ENCODE peak calls at places on chromosomes 12 and 14, in five cellular contexts. E, B, X, S and O are unnamed samples.

GRCh38 chr12:91333966-91334365 is 151.3 kb upstream of the DCN start:
- DNase-seq in E (no peak), B (no peak), X (no peak), S (no peak), O (no peak)

GRCh38 chr12:92914170-92914569 is 14.9 kb downstream of the EEA1 start:
- DNase-seq in E (no peak), B (no peak), X (no peak), S (no peak), O (no peak)

GRCh38 chr12:114733919-114734318 is 49.9 kb upstream of the TBX3 start:
- DNase-seq in E (no peak), B (no peak), X (no peak), S (no peak), O (no peak)

GRCh38 chr12:72134934-72135333 is 137.2 kb upstream of the TRHDE start:
- DNase-seq in E (no peak), B (no peak), X (no peak), S (no peak), O (no peak)

GRCh38 chr12:28424965-28425364 is 234.7 kb downstream of the CCDC91 start:
- DNase-seq in E (no peak), B (peak), X (no peak), S (no peak), O (no peak)

GRCh38 chr12:121139301-121139700 is 6.6 kb downstream of the P2RX7 start:
- DNase-seq in E (no peak), B (no peak), X (no peak), S (no peak), O (no peak)

GRCh38 chr14:59101441-59101840 is 87.0 kb upstream of the DAAM1 start:
- DNase-seq in E (no peak), B (no peak), X (no peak), S (no peak), O (no peak)

GRCh38 chr14:52692248-52692962 is 3.0 kb downstream of the ERO1A start:
- DNase-seq in E (no peak), B (no peak), X (no peak), S (no peak), O (no peak)

GRCh38 chr14:36162267-36162666 is 14.3 kb downstream of the PTCSC3 start:
- DNase-seq in E (no peak), B (no peak), X (no peak), S (no peak), O (no peak)

GRCh38 chr14:57498035-57498434 is 4.4 kb upstream of the CCDC198 start:
- DNase-seq in E (no peak), B (no peak), X (no peak), S (no peak), O (no peak)

GRCh38 chr14:57498659-57499058 is 5.0 kb upstream of the CCDC198 start:
- DNase-seq in E (no peak), B (no peak), X (no peak), S (no peak), O (no peak)

GRCh38 chr14:57492859-57493258 is 798 bp downstream of the CCDC198 start:
- DNase-seq in E (no peak), B (peak), X (no peak), S (no peak), O (peak)

GRCh38 chr14:57495409-57495808 is 1.8 kb upstream of the CCDC198 start:
- DNase-seq in E (no peak), B (no peak), X (no peak), S (no peak), O (no peak)

DNA sequence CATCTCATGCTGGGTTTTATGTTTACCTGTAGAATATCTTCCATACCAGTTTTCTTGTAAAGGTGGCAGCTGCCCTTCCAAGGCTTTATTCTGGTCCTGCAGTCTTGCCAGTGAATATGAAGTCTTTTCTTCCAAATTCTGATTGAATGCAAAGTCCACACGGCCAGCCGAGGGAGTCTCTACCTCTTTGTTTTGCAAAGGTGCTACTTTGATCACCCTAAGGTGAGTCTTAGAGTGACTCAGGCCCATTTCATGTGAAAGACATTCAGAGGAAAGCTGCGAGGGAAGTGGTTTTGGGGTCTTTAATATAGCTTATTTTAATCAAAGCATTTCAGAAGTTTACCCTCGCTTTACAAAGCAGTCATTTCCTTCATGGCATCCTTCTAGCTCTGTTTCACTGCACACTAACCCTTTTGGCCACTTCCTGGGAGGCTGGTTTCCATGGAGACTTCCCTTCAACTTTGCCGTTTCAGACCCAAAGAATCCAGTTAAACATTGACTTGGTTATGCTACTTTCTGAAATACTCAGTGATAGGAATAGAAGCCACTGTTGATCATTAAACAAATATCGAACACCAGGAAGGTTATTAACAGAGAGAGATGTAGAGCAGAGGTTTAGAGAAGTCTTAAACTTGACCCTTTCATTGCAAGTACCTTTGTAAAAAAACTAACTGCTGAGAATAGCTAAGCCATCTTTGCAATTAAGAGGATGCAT is at the start of gene CCDC198:
- DNase-seq in E (no peak), B (peak), X (peak), S (no peak), O (no peak)
- TF ChIP-seq SUZ12 in E (no peak), B (no peak), X (no peak), S (no peak), O (no peak)

DNA sequence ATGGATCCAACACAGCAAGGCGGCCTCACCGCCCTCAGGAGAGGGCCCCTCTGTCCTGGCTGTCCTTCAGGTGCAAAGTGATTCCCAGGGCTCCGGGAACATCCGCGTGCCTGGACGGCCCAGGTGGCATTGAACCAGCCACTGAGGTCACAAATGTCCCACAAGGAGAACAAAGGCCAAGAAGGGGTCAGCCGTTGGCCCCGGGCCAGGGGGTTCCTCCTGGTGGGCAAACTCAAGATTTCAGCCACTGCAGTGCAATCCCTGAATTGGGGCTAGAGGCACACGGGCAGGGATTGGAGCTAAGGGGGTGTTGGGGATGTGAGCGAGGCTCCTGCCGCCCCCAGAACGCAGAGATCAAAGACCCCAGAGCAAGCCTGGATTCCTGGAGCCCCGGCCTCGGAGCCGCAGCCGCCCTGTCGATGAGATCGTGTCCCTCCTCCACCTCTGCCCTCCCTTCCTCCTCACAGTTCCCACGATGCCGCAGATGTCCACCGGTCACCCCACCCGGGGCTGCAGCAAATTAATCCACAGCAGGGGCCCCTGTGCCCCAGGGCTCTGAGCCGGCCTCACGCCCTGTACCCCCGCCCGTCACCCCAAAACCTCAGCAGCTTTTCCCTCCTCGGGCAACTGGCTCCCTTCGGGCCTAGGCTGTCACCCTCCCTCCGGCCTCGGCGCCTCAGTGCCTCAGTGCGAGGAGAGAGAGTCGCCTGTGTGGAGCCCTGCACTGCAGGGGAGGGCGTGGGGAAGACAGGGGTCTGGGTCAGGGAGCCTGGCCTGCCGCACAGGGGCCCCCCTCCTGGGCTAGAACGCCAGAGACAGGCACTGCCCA is 56.7 kb upstream of the GALNT9 start:
- DNase-seq in E (no peak), B (no peak), X (no peak), S (no peak), O (no peak)
- TF ChIP-seq SUZ12 in E (no peak), B (no peak), X (no peak), S (no peak), O (no peak)

GRCh38 chr12:30823140-30823669 is 68.5 kb upstream of the CAPRIN2 start:
- DNase-seq in E (peak), B (no peak), X (no peak), S (no peak), O (no peak)
- TF ChIP-seq SUZ12 in E (no peak), B (no peak), X (no peak), S (no peak), O (no peak)

DNA sequence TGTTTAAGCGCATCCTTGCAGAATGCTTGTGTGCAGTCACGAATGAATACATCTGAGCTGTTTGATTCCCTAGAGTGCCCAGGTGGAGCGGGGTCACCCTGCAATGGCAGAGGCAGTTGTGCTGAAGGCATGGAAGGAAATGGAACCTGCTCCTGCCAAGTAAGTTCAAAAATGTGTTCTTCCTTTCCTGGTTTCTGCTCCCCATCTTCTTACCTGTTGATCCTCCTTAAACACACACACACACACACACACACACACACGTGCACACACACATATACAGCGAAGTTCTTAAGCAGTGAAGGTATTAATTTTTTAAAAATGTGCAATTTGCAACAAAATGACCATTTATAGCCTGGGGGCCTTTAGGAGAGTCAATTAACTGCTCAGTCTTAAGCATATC is 33.3 kb downstream of the STAB2 start:
- DNase-seq in E (no peak), B (no peak), X (no peak), S (no peak), O (no peak)
- TF ChIP-seq SUZ12 in E (no peak), B (no peak), X (no peak), S (no peak), O (no peak)

GRCh38 chr14:68386950-68387779 is 405.7 kb downstream of the ZFP36L1 start:
- DNase-seq in E (no peak), B (no peak), X (no peak), S (no peak), O (no peak)
- TF ChIP-seq SUZ12 in E (no peak), B (no peak), X (no peak), S (no peak), O (no peak)

DNA sequence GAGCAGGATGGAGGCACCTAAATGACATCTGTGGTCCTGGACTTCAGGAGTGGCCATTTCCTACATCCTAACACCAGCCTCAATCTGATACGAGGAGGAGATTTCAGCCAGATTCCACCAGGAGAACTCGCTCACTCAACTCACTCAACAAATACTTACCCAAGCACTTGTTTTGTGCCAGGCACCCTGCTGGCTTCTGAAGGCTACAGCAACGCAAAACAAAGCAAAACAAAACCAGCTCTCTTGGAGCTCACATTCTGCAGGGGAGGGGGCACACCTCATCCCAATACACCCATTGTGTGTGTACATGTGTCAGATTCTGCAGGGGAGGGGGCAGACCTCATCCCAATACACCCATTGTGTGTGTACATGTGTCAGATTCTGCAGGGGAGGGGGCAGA is 144.8 kb downstream of the PIWIL1 start:
- DNase-seq in E (peak), B (no peak), X (no peak), S (no peak), O (no peak)
- TF ChIP-seq SUZ12 in E (no peak), B (no peak), X (no peak), S (no peak), O (no peak)